ENCODE peak calls at places on chromosomes 6 and 20, in four cellular contexts. E is K562, V is GM12878, P is HL-60. F is an unnamed sample.

GRCh38 chr20:59001068-59001448 is 6.0 kb downstream of the CTSZ start:
- DNase-seq in E (no peak), V (no peak), P (no peak), F (no peak)

GRCh38 chr6:154590770-154591169 is 80.3 kb upstream of the CNKSR3 start:
- DNase-seq in E (no peak), V (no peak), P (no peak), F (no peak)

GRCh38 chr20:10179574-10180298 is 38.9 kb upstream of the SNAP25 start:
- DNase-seq in E (no peak), V (no peak), P (no peak), F (no peak)

GRCh38 chr6:155832596-155832995 is 377.0 kb upstream of the NOX3 start:
- DNase-seq in E (no peak), V (no peak), P (no peak), F (no peak)

GRCh38 chr20:8267009-8267408 is 134.9 kb downstream of the PLCB1 start:
- DNase-seq in E (no peak), V (no peak), P (no peak), F (no peak)

GRCh38 chr6:111552241-111552744 is 53.4 kb downstream of the TRAF3IP2 start:
- DNase-seq in E (no peak), V (no peak), P (no peak), F (no peak)

GRCh38 chr20:37296371-37296770 is 6.9 kb downstream of the MANBAL start:
- DNase-seq in E (no peak), V (no peak), P (peak), F (no peak)

GRCh38 chr6:7974932-7975763 is 64.6 kb upstream of the TXNDC5 start:
- DNase-seq in E (peak), V (no peak), P (peak), F (no peak)

GRCh38 chr6:20459682-20460081 is 58.0 kb downstream of the E2F3 start:
- DNase-seq in E (no peak), V (no peak), P (no peak), F (no peak)

GRCh38 chr6:50653253-50653652 is 60.1 kb upstream of the TFAP2D start:
- DNase-seq in E (no peak), V (no peak), P (no peak), F (no peak)

GRCh38 chr20:58389324-58389967 is 417 bp downstream of the VAPB start:
- DNase-seq in E (peak), V (no peak), P (peak), F (peak)

GRCh38 chr6:170176621-170177382 is 114.1 kb downstream of the DLL1 start:
- DNase-seq in E (no peak), V (no peak), P (no peak), F (no peak)

GRCh38 chr20:62277253-62277652 is 25.5 kb upstream of the ADRM1 start:
- DNase-seq in E (no peak), V (no peak), P (no peak), F (no peak)

GRCh38 chr6:11854418-11855165 is 76.0 kb upstream of the ADTRP start:
- DNase-seq in E (no peak), V (no peak), P (no peak), F (no peak)

GRCh38 chr20:53914091-53914860 is 156.1 kb downstream of the BCAS1 start:
- DNase-seq in E (no peak), V (no peak), P (peak), F (no peak)

GRCh38 chr20:16530201-16530681 is 43.0 kb downstream of the KIF16B start:
- DNase-seq in E (no peak), V (no peak), P (no peak), F (no peak)

GRCh38 chr20:4406627-4407026 is 315.1 kb upstream of the PRND start:
- DNase-seq in E (no peak), V (no peak), P (no peak), F (no peak)

GRCh38 chr6:14661188-14661587 is 543.6 kb downstream of the CD83 start:
- DNase-seq in E (no peak), V (peak), P (peak), F (no peak)

GRCh38 chr6:69785697-69786096 is 11.1 kb downstream of the LMBRD1 start:
- DNase-seq in E (no peak), V (no peak), P (no peak), F (no peak)

GRCh38 chr6:89952361-89952680 is 58.1 kb downstream of the GJA10 start:
- DNase-seq in E (no peak), V (no peak), P (no peak), F (no peak)

GRCh38 chr6:151497935-151498726 is 4.3 kb downstream of the CCDC170 start:
- DNase-seq in E (no peak), V (no peak), P (peak), F (no peak)

GRCh38 chr20:42461321-42461720 is 728.4 kb downstream of the PTPRT start:
- DNase-seq in E (no peak), V (no peak), P (no peak), F (no peak)

GRCh38 chr6:49409951-49410542 is 53.0 kb downstream of the MMUT start:
- DNase-seq in E (peak), V (peak), P (peak), F (peak)

GRCh38 chr6:136669299-136669699 is 119.1 kb upstream of the MAP7 start:
- DNase-seq in E (no peak), V (no peak), P (no peak), F (no peak)

GRCh38 chr6:42166444-42167141 is 6.6 kb upstream of the GUCA1A start:
- DNase-seq in E (peak), V (peak), P (peak), F (peak)

GRCh38 chr20:19784511-19785172 is 26.6 kb downstream of the RIN2 start:
- DNase-seq in E (peak), V (peak), P (peak), F (peak)

GRCh38 chr6:1607557-1608221 is 2.0 kb upstream of the FOXC1 start:
- DNase-seq in E (no peak), V (no peak), P (peak), F (no peak)

GRCh38 chr20:58515240-58516212 is at the start of gene APCDD1L:
- DNase-seq in E (peak), V (no peak), P (no peak), F (no peak)

GRCh38 chr6:46954819-46955520 is 33.2 kb upstream of the ADGRF5 start:
- DNase-seq in E (no peak), V (no peak), P (no peak), F (no peak)

GRCh38 chr6:169722362-169723199 is 1.7 kb downstream of the PHF10 start:
- DNase-seq in E (no peak), V (no peak), P (peak), F (no peak)

GRCh38 chr20:63544958-63545516 is 2.5 kb downstream of the SRMS start:
- DNase-seq in E (no peak), V (no peak), P (no peak), F (no peak)

GRCh38 chr6:129124334-129124733 is 241.4 kb downstream of the LAMA2 start:
- DNase-seq in E (no peak), V (no peak), P (no peak), F (no peak)

GRCh38 chr20:10795286-10796026 is 121.7 kb upstream of the JAG1 start:
- DNase-seq in E (no peak), V (no peak), P (no peak), F (no peak)

GRCh38 chr6:37617073-37617472 is 80.6 kb downstream of the MDGA1 start:
- DNase-seq in E (no peak), V (no peak), P (no peak), F (no peak)
- TF ChIP-seq SPI1 in E (no peak), V (no peak), P (no peak), F (no peak)

DNA sequence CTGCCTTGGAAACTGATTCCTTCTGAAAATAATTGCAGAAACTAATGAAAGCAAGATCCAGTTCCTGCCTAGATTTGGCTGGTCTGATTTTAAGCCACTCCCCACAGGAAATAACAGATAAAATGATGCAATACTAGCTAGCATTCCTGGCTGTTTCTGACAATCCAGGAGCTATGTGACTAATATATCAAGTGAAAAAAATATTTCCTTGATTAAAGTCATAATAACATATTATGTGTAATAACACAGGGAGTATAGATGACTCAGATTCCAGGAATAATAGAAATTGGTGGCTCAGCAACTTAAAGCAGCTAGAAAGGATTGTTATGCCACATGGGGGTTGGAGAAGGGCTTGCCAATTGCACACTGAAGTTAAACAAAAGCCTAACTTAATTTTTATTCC is 182.7 kb upstream of the SALL4 start:
- DNase-seq in E (no peak), V (no peak), P (no peak), F (no peak)
- TF ChIP-seq POLR2AphosphoS5 in E (no peak), V (no peak), P (no peak), F (no peak)

GRCh38 chr6:39880521-39881048 is 53.7 kb downstream of the MOCS1 start:
- DNase-seq in E (no peak), V (no peak), P (no peak), F (no peak)
- TF ChIP-seq SPI1 in E (no peak), V (no peak), P (no peak), F (no peak)

GRCh38 chr20:23820493-23820892 is 6.0 kb downstream of the CST2 start:
- DNase-seq in E (no peak), V (no peak), P (no peak), F (no peak)

GRCh38 chr20:23826541-23827018 is at the start of gene CST2:
- DNase-seq in E (no peak), V (no peak), P (no peak), F (no peak)

GRCh38 chr20:23823621-23824324 is 2.8 kb downstream of the CST2 start:
- DNase-seq in E (no peak), V (no peak), P (no peak), F (no peak)
- TF ChIP-seq POLR2AphosphoS5 in E (no peak), V (no peak), P (no peak), F (no peak)

DNA sequence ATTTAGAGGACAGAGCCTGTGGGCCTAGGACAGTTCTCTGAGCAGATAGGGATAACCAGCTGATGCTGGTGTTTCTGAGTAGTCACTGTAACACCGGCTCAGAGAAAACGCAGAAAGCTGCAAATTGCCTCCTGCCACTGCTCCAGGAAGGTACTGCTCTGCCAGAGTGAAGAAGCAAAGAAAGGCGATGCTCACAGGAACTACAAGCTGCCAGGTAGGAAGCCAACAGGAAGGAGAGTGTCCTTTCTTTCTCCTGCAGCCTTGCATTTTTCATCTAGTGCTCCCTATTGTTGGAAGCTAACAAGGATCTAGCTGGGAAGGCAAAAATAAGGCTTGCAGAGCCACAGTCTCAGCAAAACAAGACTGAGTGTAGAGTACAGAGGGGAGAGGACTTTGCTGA is 70.7 kb upstream of the RAB32 start:
- DNase-seq in E (no peak), V (no peak), P (no peak), F (no peak)
- TF ChIP-seq SPI1 in E (no peak), V (no peak), P (no peak), F (no peak)

DNA sequence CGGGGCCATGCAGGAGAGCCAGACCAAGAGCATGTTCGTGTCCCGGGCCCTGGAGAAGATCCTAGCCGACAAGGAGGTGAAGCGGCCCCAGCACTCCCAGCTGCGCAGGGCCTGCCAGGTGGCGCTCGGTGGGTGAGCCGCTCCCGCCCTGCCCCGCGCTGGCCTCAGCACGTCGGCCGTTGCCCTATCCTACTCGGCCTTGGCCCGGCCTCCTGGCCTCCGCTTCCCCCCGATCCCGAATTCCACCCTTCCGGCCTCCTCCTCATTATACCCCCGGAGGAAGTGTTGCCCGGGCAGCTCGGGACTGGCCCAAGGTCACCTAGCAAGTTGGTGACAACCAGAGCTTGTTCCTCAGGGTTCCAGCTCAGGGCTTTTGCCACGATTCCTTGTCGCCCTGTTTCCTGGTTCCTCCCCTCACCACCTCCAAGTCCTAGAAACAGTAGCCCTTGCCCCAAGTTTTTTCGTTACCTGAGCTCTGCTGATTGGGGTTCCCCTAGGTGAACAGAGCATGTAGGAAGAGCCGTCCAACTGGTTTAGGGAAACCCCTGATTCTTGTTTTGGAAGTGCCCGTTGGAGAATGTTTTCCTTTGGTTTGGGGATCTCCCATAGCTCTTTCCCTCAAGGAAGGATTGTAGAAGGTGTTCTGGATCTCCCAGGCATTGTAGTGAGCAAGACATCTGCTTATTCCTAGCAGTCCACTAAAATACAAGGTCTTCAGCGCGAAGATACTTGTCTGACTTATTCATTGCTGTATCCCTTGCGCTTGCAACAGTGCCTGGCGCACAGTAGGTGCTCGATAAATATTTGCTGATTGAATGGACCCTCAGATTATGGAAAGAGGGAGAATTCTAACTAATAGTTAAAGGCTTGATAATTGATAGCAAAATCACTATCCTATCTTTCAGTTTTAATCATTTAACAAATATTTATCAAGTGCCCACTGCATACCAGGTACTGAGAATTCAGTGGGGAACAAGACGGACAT is 664 bp downstream of the ARFGEF2 start:
- DNase-seq in E (peak), V (no peak), P (peak), F (no peak)
- TF ChIP-seq POLR2AphosphoS5 in E (no peak), V (no peak), P (peak), F (no peak)

F was measured in GM12891.